ENCODE peak calls at places on chromosome 19, in eight cellular contexts. R is testis, L is heart right ventricle, B is pancreas, V is neural progenitor cell, Y is OCI-LY7, Q is AG04449, N is GM23338. G is an unnamed sample.

GRCh38 chr19:2983351-2984195 is 6.2 kb downstream of the TLE6 start:
- DNase-seq in R (peak), L (peak), B (peak), V (peak), Y (peak), Q (no peak), N (peak), G (no peak)

GRCh38 chr19:50657672-50658437 is 8.6 kb downstream of the C19orf81 start:
- DNase-seq in R (peak), L (peak), B (peak), V (peak), Y (peak), Q (peak), N (peak), G (peak)

GRCh38 chr19:53865918-53866696 is 1.6 kb upstream of the MYADM start:
- DNase-seq in R (peak), L (peak), B (peak), V (peak), Y (no peak), Q (no peak), N (peak), G (no peak)

GRCh38 chr19:55626350-55626749 is 2.0 kb upstream of the ZNF784 start:
- DNase-seq in R (no peak), L (no peak), B (no peak), V (no peak), Y (no peak), Q (no peak), N (no peak), G (no peak)

GRCh38 chr19:10416380-10417257 is 3.7 kb upstream of the PDE4A start:
- DNase-seq in R (peak), L (peak), B (peak), V (peak), Y (peak), Q (no peak), N (peak), G (no peak)

GRCh38 chr19:10517760-10518443 is 655 bp upstream of the S1PR5 start:
- DNase-seq in R (no peak), L (peak), B (no peak), V (peak), Y (no peak), Q (no peak), N (peak), G (no peak)

GRCh38 chr19:2462635-2463421 is 6.1 kb upstream of the LMNB2 start:
- DNase-seq in R (peak), L (peak), B (peak), V (peak), Y (no peak), Q (peak), N (peak), G (peak)

GRCh38 chr19:35856546-35857149 is at the start of gene KIRREL2:
- DNase-seq in R (no peak), L (no peak), B (peak), V (peak), Y (peak), Q (no peak), N (peak), G (no peak)

GRCh38 chr19:19213822-19214558 is 2.2 kb downstream of the NCAN start:
- DNase-seq in R (no peak), L (no peak), B (no peak), V (peak), Y (no peak), Q (no peak), N (peak), G (no peak)

GRCh38 chr19:41137056-41137455 is 22.8 kb downstream of the CYP2F1 start:
- DNase-seq in R (no peak), L (no peak), B (no peak), V (no peak), Y (no peak), Q (no peak), N (no peak), G (no peak)

GRCh38 chr19:45507864-45508680 is 793 bp downstream of the VASP start:
- DNase-seq in R (no peak), L (no peak), B (peak), V (peak), Y (peak), Q (no peak), N (peak), G (no peak)

GRCh38 chr19:388691-389090 is 20.3 kb downstream of the C2CD4C start:
- DNase-seq in R (no peak), L (no peak), B (no peak), V (no peak), Y (no peak), Q (no peak), N (no peak), G (no peak)

GRCh38 chr19:15222738-15223648 is 9.3 kb downstream of the EPHX3 start:
- DNase-seq in R (peak), L (peak), B (peak), V (peak), Y (peak), Q (peak), N (peak), G (peak)

GRCh38 chr19:10428996-10429381 is 8.7 kb downstream of the PDE4A start:
- DNase-seq in R (no peak), L (no peak), B (no peak), V (no peak), Y (no peak), Q (no peak), N (no peak), G (no peak)

GRCh38 chr19:2014731-2015610 is 543 bp downstream of the BTBD2 start:
- DNase-seq in R (no peak), L (no peak), B (no peak), V (peak), Y (peak), Q (no peak), N (peak), G (no peak)

GRCh38 chr19:2852598-2852997 is 11.3 kb downstream of the ZNF555 start:
- DNase-seq in R (no peak), L (no peak), B (no peak), V (no peak), Y (no peak), Q (no peak), N (peak), G (no peak)

GRCh38 chr19:54017266-54017665 is 25.8 kb downstream of the CACNG6 start:
- DNase-seq in R (no peak), L (no peak), B (no peak), V (no peak), Y (no peak), Q (no peak), N (peak), G (no peak)

GRCh38 chr19:54431255-54431838 is 16.1 kb downstream of the TTYH1 start:
- DNase-seq in R (peak), L (no peak), B (peak), V (no peak), Y (no peak), Q (no peak), N (no peak), G (no peak)

GRCh38 chr19:35126624-35126959 is 8.3 kb downstream of the LGI4 start:
- DNase-seq in R (peak), L (no peak), B (no peak), V (peak), Y (no peak), Q (no peak), N (peak), G (no peak)

GRCh38 chr19:343941-344624 is 513 bp downstream of the MIER2 start:
- DNase-seq in R (no peak), L (no peak), B (no peak), V (peak), Y (peak), Q (no peak), N (peak), G (no peak)

GRCh38 chr19:34220472-34221063 is 33.8 kb upstream of the GARRE1 start:
- DNase-seq in R (peak), L (peak), B (peak), V (peak), Y (peak), Q (no peak), N (peak), G (no peak)

GRCh38 chr19:50719566-50719965 is at the start of gene SHANK1:
- DNase-seq in R (no peak), L (no peak), B (no peak), V (peak), Y (no peak), Q (no peak), N (peak), G (no peak)

GRCh38 chr19:12750851-12751250 is 740 bp upstream of the BEST2 start:
- DNase-seq in R (no peak), L (no peak), B (no peak), V (no peak), Y (no peak), Q (no peak), N (no peak), G (no peak)

GRCh38 chr19:1501200-1501595 is 10.2 kb downstream of the REEP6 start:
- DNase-seq in R (no peak), L (no peak), B (no peak), V (no peak), Y (no peak), Q (no peak), N (no peak), G (no peak)

GRCh38 chr19:31890230-31890629 is 455.2 kb upstream of the ZNF507 start:
- DNase-seq in R (peak), L (no peak), B (no peak), V (peak), Y (no peak), Q (no peak), N (peak), G (no peak)

GRCh38 chr19:11227201-11227886 is 12.1 kb upstream of the ANGPTL8 start:
- DNase-seq in R (peak), L (no peak), B (no peak), V (peak), Y (peak), Q (no peak), N (peak), G (no peak)

GRCh38 chr19:15240539-15240938 is 8.3 kb upstream of the EPHX3 start:
- DNase-seq in R (no peak), L (no peak), B (no peak), V (no peak), Y (no peak), Q (no peak), N (no peak), G (no peak)

GRCh38 chr19:56112313-56112709 is 8.8 kb downstream of the ZNF787 start:
- DNase-seq in R (no peak), L (no peak), B (no peak), V (no peak), Y (peak), Q (no peak), N (no peak), G (no peak)

GRCh38 chr19:45451181-45451849 is 16.5 kb upstream of the FOSB start:
- DNase-seq in R (peak), L (no peak), B (no peak), V (no peak), Y (peak), Q (no peak), N (peak), G (no peak)

DNA sequence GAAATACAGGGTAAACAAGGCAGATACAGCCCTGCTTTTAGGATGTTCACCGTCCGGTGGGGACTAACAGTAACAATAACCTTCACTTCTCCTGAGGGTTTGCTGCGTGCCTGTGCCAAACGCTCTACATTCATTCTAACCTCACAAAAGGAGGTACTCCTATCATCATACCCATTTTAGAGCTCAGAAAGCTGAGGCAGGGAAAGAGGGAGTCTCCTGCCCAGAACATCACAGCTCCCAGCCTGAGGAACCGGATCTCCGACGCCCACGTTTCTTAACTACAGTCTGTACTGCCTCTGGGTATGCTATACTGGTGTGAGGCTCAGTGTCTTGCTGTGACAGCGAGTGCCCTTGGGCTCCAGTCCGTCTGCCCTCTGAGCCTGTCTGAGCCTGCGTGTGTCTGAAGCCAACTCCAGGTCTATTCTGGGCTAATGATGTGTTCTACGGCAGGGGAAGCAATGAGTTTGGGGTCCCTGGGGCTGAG is 5.1 kb downstream of the LIPE start:
- DNase-seq in R (no peak), L (peak), B (no peak), V (no peak), Y (peak), Q (no peak), N (no peak), G (no peak)
- H3K4me3 ChIP-seq in R (no peak), L (peak), B (no peak), V (peak), Y (peak), Q (peak), N (peak), G (peak)

DNA sequence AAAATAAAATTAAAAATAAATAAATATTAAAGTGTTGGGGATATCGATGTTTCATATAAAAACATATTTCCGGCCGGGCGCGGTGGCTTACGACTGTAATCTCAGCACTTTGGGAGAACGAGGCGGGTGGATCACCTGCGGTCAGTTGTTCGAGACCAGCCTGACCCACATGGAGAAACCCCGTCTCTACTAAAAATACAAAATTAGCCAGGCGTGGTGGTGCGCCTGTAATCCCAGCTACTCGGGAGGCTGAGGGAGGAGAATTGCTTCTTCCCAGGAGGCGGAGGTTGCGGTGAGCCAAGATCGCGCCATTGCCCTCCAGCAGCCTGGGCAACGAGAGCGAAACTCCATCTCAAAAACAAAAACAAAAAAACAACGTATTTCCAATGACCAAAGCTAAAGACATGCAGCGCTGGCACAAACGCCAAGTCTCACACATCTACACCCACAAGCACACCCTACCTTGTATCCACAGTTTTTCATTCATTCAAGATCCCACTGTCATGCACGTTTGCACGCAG is 907 bp downstream of the ZNF569 start:
- DNase-seq in R (no peak), L (no peak), B (no peak), V (no peak), Y (no peak), Q (no peak), N (peak), G (no peak)
- TF ChIP-seq CTCF in R (no peak), L (no peak), B (no peak), V (no peak), Y (no peak), Q (no peak), N (no peak), G (no peak)

DNA sequence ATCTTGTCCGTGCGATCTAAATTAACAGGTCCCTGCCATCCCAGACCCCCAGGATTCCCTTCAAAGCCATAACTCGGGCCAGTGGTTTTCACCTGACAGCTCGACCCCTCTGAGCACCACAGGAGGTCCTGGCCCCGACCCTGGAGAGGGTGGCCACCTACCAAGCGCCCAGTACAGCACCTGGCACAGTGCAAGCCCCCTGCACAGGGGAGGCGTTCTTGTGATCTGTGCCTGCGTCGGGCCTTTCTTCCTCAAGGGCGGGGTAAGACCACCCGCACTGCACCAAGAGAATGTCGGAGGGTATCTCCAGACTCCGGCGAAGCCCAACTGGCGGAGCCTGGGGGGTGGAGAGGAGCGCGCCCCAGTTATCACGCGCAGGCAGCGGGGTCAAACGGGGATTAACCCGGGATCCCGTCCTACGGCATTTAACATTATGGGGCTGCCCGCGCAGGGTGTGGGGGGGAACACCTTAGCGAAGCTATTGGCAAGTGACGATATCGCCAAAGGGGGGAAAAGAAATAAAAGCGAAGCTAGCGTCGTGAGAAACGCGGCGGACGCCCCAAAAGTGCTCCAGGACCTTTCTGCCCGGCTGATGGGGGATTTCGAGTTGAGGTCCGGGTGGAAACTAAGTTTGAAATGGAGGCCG is 1.3 kb upstream of the HNRNPL start:
- DNase-seq in R (peak), L (peak), B (no peak), V (peak), Y (no peak), Q (no peak), N (peak), G (no peak)
- H3K4me3 ChIP-seq in R (peak), L (peak), B (peak), V (peak), Y (peak), Q (peak), N (peak), G (peak)

DNA sequence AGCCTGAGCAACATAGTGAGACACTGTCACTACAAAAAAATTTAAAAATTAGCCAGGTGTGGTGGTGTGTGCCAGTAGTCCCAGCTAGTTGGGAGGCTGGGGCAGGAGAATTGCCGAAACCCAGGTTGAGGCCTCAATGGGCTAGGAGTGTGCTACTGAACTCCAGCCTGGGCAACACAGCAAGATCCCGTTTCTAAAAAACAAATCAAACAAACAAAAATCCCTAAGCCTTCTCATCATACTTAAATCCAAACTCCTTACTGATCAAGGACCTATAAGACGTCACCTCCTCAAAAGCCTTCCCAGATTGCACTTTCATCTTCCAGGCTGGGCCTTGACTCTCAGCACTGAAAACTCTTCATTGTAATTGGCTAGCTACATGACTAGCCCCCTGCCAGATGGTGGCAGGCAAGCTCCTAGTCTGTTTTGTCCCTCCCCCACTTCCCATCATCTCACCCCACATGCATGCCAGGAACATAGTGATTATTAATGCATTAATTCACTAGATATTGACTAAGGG is 17.5 kb upstream of the NANOS3 start:
- DNase-seq in R (no peak), L (no peak), B (no peak), V (no peak), Y (no peak), Q (no peak), N (no peak), G (no peak)
- TF ChIP-seq CTCF in R (no peak), L (no peak), B (no peak), V (no peak), Y (peak), Q (peak), N (peak), G (no peak)

GRCh38 chr19:48962849-48963165 is 2.3 kb upstream of the FTL start:
- DNase-seq in R (no peak), L (no peak), B (no peak), V (no peak), Y (no peak), Q (no peak), N (peak), G (no peak)
- H3K4me3 ChIP-seq in R (no peak), L (no peak), B (no peak), V (no peak), Y (peak), Q (no peak), N (no peak), G (no peak)

GRCh38 chr19:58519087-58519354 is 589 bp downstream of the ZBTB45 start:
- DNase-seq in R (peak), L (peak), B (peak), V (peak), Y (peak), Q (no peak), N (peak), G (peak)
- TF ChIP-seq CTCF in R (peak), L (peak), B (peak), V (peak), Y (no peak), Q (peak), N (peak), G (peak)

DNA sequence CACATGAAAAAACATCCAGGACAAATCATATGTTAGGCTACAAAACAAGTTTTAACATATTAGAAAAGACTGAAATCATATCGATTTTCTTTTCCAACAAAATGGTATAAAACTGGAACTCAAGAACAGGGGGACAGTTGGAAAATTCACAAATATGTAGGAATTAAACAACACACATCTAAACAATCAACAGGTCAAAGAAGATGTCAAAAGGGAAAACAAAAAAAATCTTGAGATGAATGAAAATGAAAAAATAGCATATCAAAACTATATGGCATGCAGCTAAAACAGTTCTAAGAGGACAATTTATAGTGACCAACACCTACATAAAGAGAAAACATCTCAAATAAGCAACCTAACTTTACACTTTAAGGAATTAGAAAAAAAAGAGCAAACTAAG is 585.3 kb downstream of the UQCRFS1 start:
- DNase-seq in R (no peak), L (no peak), B (no peak), V (no peak), Y (no peak), Q (no peak), N (no peak), G (no peak)
- H3K4me3 ChIP-seq in R (no peak), L (no peak), B (no peak), V (no peak), Y (no peak), Q (no peak), N (no peak), G (no peak)

G was measured in HFF-Myc.